ENCODE peak calls at places on chromosomes 7 and 10, in four cellular contexts. H, K, B and U are unnamed samples.

GRCh38 chr10:97830064-97830463 is 19.6 kb upstream of the GOLGA7B start:
- DNase-seq in B (no peak), K (no peak), H (no peak), U (no peak)

GRCh38 chr7:36686499-36686898 is 37.8 kb downstream of the AOAH start:
- DNase-seq in H (no peak), B (no peak), K (no peak), U (no peak)

GRCh38 chr7:141495057-141495456 is 56.2 kb upstream of the AGK start:
- DNase-seq in B (no peak), K (no peak), H (no peak), U (no peak)

GRCh38 chr10:73863039-73863817 is 11.1 kb downstream of the CAMK2G start:
- DNase-seq in B (no peak), K (no peak), H (no peak), U (no peak)

GRCh38 chr7:33107136-33108066 is 1.8 kb downstream of the RP9 start:
- DNase-seq in H (no peak), K (no peak), B (peak), U (peak)

GRCh38 chr7:158828343-158829020 is 827 bp downstream of the ESYT2 start:
- DNase-seq in K (no peak), B (no peak), H (peak), U (peak)

GRCh38 chr10:2137549-2138174 is 400.3 kb upstream of the ADARB2 start:
- DNase-seq in H (no peak), K (no peak), B (peak), U (peak)

GRCh38 chr7:22651534-22652243 is 75.3 kb upstream of the IL6 start:
- DNase-seq in H (no peak), K (no peak), B (no peak), U (no peak)

GRCh38 chr7:99997545-99998137 is 17.8 kb upstream of the ZKSCAN1 start:
- DNase-seq in B (peak), H (no peak), K (no peak), U (peak)

GRCh38 chr10:71259815-71260501 is 47.6 kb downstream of the UNC5B start:
- DNase-seq in H (no peak), K (no peak), B (no peak), U (no peak)

DNA sequence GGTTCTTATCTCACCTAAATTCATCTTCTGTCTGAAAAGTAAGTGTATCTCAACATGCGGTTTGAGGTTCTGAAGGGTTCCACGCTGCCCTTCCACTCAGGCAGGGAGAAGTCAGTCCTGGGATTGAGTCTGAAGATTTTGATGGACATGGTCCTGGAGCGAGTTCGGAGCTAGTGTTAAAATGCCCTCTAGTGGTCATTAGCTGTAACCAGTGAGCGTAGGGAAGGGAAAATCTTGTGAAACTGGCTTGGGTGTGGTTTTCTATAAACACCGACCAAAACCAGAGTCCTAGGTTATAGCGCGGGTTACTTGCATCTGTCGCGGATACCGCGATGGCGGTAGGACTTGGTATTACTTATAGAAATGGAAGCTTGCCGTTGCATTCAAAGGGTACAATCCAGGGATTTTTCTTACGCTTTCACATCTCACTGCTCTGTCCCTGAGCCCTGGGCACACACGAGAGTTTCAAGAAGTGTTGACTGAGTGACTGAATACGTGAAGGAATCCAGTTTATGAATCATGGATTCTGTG is 348.2 kb upstream of the C7orf33 start:
- DNase-seq in H (peak), B (peak), K (no peak), U (peak)
- TF ChIP-seq TCF7 in H (no peak), B (no peak), K (no peak), U (no peak)

DNA sequence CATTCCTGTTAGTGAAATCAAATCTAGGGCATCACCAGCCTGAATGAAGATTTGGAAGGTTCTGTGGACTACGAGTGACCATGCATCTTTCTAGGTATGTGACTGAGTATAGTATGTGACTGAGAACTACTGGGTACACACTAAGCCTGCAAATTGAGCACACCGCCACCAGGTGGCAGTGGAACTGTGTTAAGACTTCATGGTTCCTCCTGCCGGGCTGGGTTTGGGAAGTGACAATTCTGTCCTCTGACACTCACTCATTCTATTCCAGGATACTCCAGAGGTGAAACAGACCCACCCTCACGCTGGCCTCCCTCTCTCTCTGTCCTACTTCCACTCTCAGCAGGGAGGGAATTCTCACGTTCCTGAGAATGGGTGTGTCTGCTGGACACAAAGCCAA is 84.0 kb upstream of the TMEM248 start:
- DNase-seq in H (peak), K (no peak), B (peak), U (peak)
- TF ChIP-seq TCF7 in H (no peak), K (no peak), B (no peak), U (no peak)

GRCh38 chr10:113735913-113736312 is 15.6 kb upstream of the PLEKHS1 start:
- DNase-seq in K (no peak), B (peak), H (no peak), U (no peak)
- TF ChIP-seq TCF7 in K (no peak), B (no peak), H (no peak), U (no peak)

DNA sequence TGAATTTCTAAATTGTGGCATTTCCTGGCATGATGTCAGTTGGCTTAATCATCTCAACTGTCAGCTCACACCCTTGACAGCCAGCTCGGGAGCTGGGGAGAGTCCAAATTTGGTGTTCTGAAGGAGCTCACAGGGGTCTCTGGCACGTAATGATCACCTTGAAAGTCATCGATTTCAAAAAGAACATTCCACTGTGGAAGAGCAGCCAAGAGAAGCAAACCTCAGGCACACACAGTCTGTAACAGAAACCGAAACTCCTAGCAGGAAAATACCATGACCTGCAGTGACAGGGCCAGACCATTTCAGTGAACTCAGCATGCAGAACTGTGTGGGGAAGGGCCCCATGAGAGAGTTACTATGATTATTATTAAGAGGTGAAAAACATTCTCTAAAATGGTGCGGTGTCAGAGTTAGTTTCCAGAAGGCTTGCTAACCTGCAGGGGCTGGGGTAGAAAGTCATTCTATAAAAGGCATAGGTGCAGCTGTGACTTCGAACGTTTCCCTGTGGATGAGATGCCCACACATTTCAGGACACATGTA is 26.4 kb upstream of the KLF6 start:
- DNase-seq in B (no peak), K (peak), H (no peak), U (no peak)
- TF ChIP-seq TCF7 in B (no peak), K (peak), H (no peak), U (no peak)

GRCh38 chr7:151247016-151247580 is 1.4 kb downstream of the SMARCD3 start:
- DNase-seq in B (no peak), H (no peak), K (no peak), U (no peak)

GRCh38 chr7:151249034-151249731 is 689 bp upstream of the SMARCD3 start:
- DNase-seq in B (no peak), K (no peak), H (peak), U (no peak)

GRCh38 chr7:151246161-151247015 is 2.1 kb downstream of the SMARCD3 start:
- DNase-seq in B (no peak), K (no peak), H (no peak), U (no peak)

GRCh38 chr7:151248191-151249033 is at the start of gene SMARCD3:
- DNase-seq in H (peak), K (no peak), B (peak), U (peak)

GRCh38 chr7:151247611-151248176 is 800 bp downstream of the SMARCD3 start:
- DNase-seq in B (no peak), K (no peak), H (no peak), U (no peak)
- TF ChIP-seq TCF7 in B (no peak), K (no peak), H (no peak), U (no peak)

DNA sequence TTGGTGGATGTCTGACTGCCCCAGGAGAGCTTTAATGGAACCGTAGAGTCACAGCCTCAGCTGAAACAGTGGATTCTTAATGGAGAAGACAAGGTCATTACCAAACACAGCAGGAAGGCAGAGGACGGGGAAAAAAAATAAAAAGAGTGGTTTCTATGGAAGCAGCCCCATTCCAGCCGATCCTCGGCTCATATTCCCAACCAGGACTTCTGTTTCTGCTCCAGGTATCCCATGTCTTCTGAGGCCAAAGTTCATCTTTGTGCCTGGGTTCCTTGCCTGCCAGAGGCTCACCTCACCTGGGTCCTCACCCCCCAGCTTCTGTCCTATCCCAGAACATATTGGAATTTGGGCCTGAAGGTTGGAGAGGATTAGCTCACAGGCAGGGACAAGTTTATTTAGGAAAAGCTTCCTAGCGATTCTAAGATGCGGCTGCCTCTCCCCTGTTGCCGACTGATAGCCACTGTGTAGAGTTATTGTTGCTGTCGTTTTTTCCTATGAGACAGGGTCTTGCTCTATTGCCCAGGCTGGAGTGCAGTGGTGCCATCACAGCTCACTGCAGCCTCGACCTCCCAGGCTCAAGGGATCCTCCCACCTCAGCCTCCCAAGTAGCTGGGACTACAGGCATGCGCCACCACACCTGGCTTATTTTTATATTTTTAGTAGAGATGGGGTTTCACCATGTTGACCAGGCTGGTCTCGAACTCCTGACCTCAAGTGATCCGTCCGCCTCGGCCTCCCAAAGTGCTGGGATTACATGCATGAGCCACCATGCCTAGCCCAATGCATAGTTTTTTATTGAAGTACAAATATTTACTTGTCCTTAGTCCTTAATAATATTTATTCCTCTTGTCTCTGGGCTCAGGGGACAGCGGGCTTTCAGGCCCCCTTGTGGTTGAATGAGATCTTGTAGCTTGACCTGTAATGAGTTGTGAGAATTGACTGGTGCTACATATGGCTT is 15.4 kb downstream of the CCL26 start:
- DNase-seq in K (no peak), B (peak), H (peak), U (peak)
- TF ChIP-seq TCF7 in K (no peak), B (no peak), H (no peak), U (no peak)

GRCh38 chr10:20299037-20299557 is 482.9 kb downstream of the PLXDC2 start:
- DNase-seq in H (no peak), B (no peak), K (no peak), U (no peak)
- TF ChIP-seq TCF7 in H (no peak), B (no peak), K (no peak), U (no peak)

GRCh38 chr10:16792675-16793074 is 24.5 kb downstream of the RSU1 start:
- DNase-seq in H (no peak), K (no peak), B (no peak), U (no peak)
- TF ChIP-seq TCF7 in H (no peak), K (no peak), B (no peak), U (no peak)

GRCh38 chr7:55032069-55032699 is 13.4 kb downstream of the EGFR start:
- DNase-seq in H (no peak), B (no peak), K (no peak), U (no peak)
- TF ChIP-seq TCF7 in H (no peak), B (no peak), K (no peak), U (no peak)

DNA sequence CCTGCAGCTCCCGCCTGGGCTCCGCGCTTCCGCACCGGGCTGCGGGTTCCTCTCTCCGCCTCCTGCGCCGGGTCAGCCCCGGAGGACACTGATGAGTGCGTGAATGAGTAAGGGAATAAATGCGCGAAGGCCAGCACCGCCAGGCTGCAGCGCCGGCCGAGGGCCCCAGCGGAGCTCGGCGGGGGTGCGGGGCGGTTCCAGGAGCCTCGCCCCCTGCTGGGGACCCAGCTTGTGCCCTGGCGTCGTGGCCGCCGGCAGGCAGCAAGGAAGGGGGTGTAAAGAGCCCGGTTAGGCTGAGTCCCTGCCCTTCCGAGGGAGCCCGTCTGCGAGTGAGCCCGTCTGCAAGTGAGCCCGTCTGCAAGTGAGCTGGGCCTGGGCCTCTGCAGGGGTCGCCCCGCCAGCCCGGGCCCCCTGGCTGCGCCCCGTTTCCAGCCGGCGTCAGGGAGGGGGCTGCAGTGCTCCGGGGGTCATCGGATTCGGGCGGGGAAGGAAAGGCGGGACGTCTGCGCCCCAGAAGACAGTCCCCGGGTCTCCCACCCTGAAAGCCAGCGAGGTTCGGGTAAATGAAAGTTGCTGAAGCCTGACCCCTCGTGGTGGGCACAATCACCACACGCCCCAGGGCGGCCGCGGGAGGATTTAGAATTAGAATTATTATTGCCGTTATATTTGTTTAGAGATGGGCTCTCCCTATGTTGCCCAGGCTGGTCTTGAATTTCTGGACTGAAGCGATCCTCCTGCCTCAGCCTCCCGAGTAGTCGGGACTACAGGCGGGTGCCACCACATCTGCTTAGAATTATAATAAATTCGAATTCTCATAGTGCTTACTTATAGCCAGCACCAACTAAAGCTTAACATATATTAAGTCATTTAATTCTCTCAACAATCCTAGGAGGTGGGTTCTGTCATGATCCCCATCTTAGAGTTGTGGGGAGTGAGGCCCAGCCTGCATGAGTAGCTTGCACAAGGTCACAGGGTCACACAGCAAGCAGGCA is 8.6 kb upstream of the CRYGN start:
- DNase-seq in H (peak), B (peak), K (no peak), U (peak)
- TF ChIP-seq TCF7 in H (no peak), B (no peak), K (no peak), U (no peak)